ENCODE peak calls at places on chromosomes 1 and 21, in six cellular contexts. One of them, this sample, is unnamed. For H3K4me1, the result is how much of the 10 kb centered on the place peaks cover.

GRCh38 chr1:150881331-150882070 is 5.1 kb upstream of the ARNT start:
- DNase-seq in PC-9: peak
- DNase-seq in sigmoid colon: no peak
- DNase-seq in IMR-90: peak
- DNase-seq in heart right ventricle: no peak
- DNase-seq in pancreas: no peak
- DNase-seq in this sample: no peak

GRCh38 chr1:101122452-101123166 is 97.0 kb upstream of the DPH5 start:
- DNase-seq in pancreas: no peak
- DNase-seq in heart right ventricle: no peak
- DNase-seq in PC-9: no peak
- DNase-seq in sigmoid colon: no peak
- DNase-seq in IMR-90: no peak
- DNase-seq in this sample: no peak

GRCh38 chr1:186403632-186404031 is 28.0 kb downstream of the ODR4 start:
- DNase-seq in sigmoid colon: no peak
- DNase-seq in PC-9: no peak
- DNase-seq in pancreas: no peak
- DNase-seq in IMR-90: no peak
- DNase-seq in heart right ventricle: no peak
- DNase-seq in this sample: no peak

GRCh38 chr21:27693376-27693775 is 726.5 kb upstream of the ADAMTS5 start:
- DNase-seq in PC-9: no peak
- DNase-seq in sigmoid colon: no peak
- DNase-seq in pancreas: no peak
- DNase-seq in IMR-90: peak
- DNase-seq in heart right ventricle: no peak
- DNase-seq in this sample: no peak

GRCh38 chr1:21544095-21544494 is 34.9 kb downstream of the ALPL start:
- DNase-seq in pancreas: no peak
- DNase-seq in IMR-90: no peak
- DNase-seq in PC-9: no peak
- DNase-seq in sigmoid colon: no peak
- DNase-seq in heart right ventricle: no peak
- DNase-seq in this sample: no peak

GRCh38 chr21:29523646-29524045 is 224.9 kb downstream of the BACH1 start:
- DNase-seq in heart right ventricle: no peak
- DNase-seq in IMR-90: no peak
- DNase-seq in PC-9: no peak
- DNase-seq in sigmoid colon: no peak
- DNase-seq in pancreas: no peak
- DNase-seq in this sample: no peak

GRCh38 chr21:33434770-33435360 is 31.7 kb downstream of the IFNGR2 start:
- DNase-seq in PC-9: peak
- DNase-seq in pancreas: no peak
- DNase-seq in IMR-90: peak
- DNase-seq in sigmoid colon: no peak
- DNase-seq in heart right ventricle: no peak
- DNase-seq in this sample: no peak

GRCh38 chr1:223738465-223739365 is 26.4 kb downstream of the CAPN2 start:
- DNase-seq in sigmoid colon: no peak
- DNase-seq in pancreas: no peak
- DNase-seq in heart right ventricle: no peak
- DNase-seq in PC-9: peak
- DNase-seq in IMR-90: no peak
- DNase-seq in this sample: no peak

GRCh38 chr1:116131170-116131569 is 20.0 kb downstream of the MAB21L3 start:
- DNase-seq in PC-9: no peak
- DNase-seq in pancreas: no peak
- DNase-seq in sigmoid colon: no peak
- DNase-seq in IMR-90: no peak
- DNase-seq in heart right ventricle: no peak
- DNase-seq in this sample: no peak

GRCh38 chr1:34908369-34908768 is 21.1 kb downstream of the DLGAP3 start:
- DNase-seq in IMR-90: no peak
- DNase-seq in sigmoid colon: no peak
- DNase-seq in heart right ventricle: no peak
- DNase-seq in pancreas: no peak
- DNase-seq in PC-9: no peak
- DNase-seq in this sample: no peak

GRCh38 chr21:29638761-29639327 is 301.0 kb downstream of the GRIK1 start:
- DNase-seq in PC-9: no peak
- DNase-seq in heart right ventricle: no peak
- DNase-seq in IMR-90: no peak
- DNase-seq in sigmoid colon: no peak
- DNase-seq in pancreas: no peak
- DNase-seq in this sample: no peak

GRCh38 chr1:182556279-182556678 is 32.8 kb downstream of the RNASEL start:
- DNase-seq in heart right ventricle: no peak
- DNase-seq in PC-9: no peak
- DNase-seq in pancreas: no peak
- DNase-seq in sigmoid colon: no peak
- DNase-seq in IMR-90: no peak
- DNase-seq in this sample: no peak

GRCh38 chr1:95002657-95003432 is 69.9 kb downstream of the ALG14 start:
- DNase-seq in sigmoid colon: no peak
- DNase-seq in PC-9: no peak
- DNase-seq in IMR-90: peak
- DNase-seq in heart right ventricle: no peak
- DNase-seq in pancreas: no peak
- DNase-seq in this sample: peak

GRCh38 chr1:243979396-243979795 is 71.7 kb upstream of the ZBTB18 start:
- DNase-seq in sigmoid colon: no peak
- DNase-seq in heart right ventricle: no peak
- DNase-seq in IMR-90: no peak
- DNase-seq in PC-9: no peak
- DNase-seq in pancreas: peak
- DNase-seq in this sample: no peak

GRCh38 chr1:26541816-26542711 is 12.5 kb downstream of the RPS6KA1 start:
- DNase-seq in IMR-90: peak
- DNase-seq in heart right ventricle: peak
- DNase-seq in pancreas: no peak
- DNase-seq in sigmoid colon: peak
- DNase-seq in PC-9: no peak
- DNase-seq in this sample: peak

GRCh38 chr1:248786106-248786665 is 30.6 kb upstream of the LYPD8 start:
- DNase-seq in PC-9: no peak
- DNase-seq in sigmoid colon: no peak
- DNase-seq in IMR-90: no peak
- DNase-seq in pancreas: no peak
- DNase-seq in heart right ventricle: no peak
- DNase-seq in this sample: no peak

GRCh38 chr1:244970236-244970652 is 105.9 kb upstream of the HNRNPU start:
- DNase-seq in sigmoid colon: no peak
- DNase-seq in IMR-90: peak
- DNase-seq in PC-9: peak
- DNase-seq in pancreas: peak
- DNase-seq in heart right ventricle: peak
- DNase-seq in this sample: peak

GRCh38 chr1:61851849-61852692 is 109.8 kb downstream of the PATJ start:
- DNase-seq in pancreas: no peak
- DNase-seq in IMR-90: peak
- DNase-seq in sigmoid colon: no peak
- DNase-seq in heart right ventricle: no peak
- DNase-seq in PC-9: peak
- DNase-seq in this sample: peak

GRCh38 chr1:237910834-237911233 is 20.1 kb upstream of the ZP4 start:
- DNase-seq in sigmoid colon: no peak
- DNase-seq in IMR-90: no peak
- DNase-seq in PC-9: no peak
- DNase-seq in heart right ventricle: no peak
- DNase-seq in pancreas: no peak
- DNase-seq in this sample: no peak

GRCh38 chr1:232890340-232890953 is 60.0 kb upstream of the NTPCR start:
- DNase-seq in pancreas: no peak
- DNase-seq in IMR-90: no peak
- DNase-seq in sigmoid colon: no peak
- DNase-seq in heart right ventricle: no peak
- DNase-seq in PC-9: no peak
- DNase-seq in this sample: no peak

GRCh38 chr1:205344010-205344808 is 12.5 kb downstream of the KLHDC8A start:
- DNase-seq in PC-9: no peak
- DNase-seq in pancreas: peak
- DNase-seq in IMR-90: no peak
- DNase-seq in heart right ventricle: no peak
- DNase-seq in sigmoid colon: no peak
- DNase-seq in this sample: peak

GRCh38 chr1:228094432-228095016 is 8.6 kb downstream of the C1orf35 start:
- DNase-seq in IMR-90: no peak
- DNase-seq in sigmoid colon: peak
- DNase-seq in pancreas: no peak
- DNase-seq in heart right ventricle: no peak
- DNase-seq in PC-9: no peak
- DNase-seq in this sample: no peak

GRCh38 chr1:201016211-201016651 is 7.3 kb downstream of the KIF21B start:
- DNase-seq in PC-9: peak
- DNase-seq in IMR-90: peak
- DNase-seq in pancreas: no peak
- DNase-seq in heart right ventricle: peak
- DNase-seq in sigmoid colon: no peak
- DNase-seq in this sample: peak

GRCh38 chr1:26913754-26914619 is at the start of gene NR0B2:
- DNase-seq in PC-9: peak
- DNase-seq in sigmoid colon: no peak
- DNase-seq in pancreas: peak
- DNase-seq in IMR-90: no peak
- DNase-seq in heart right ventricle: peak
- DNase-seq in this sample: no peak

GRCh38 chr21:41624674-41625310 is 116.8 kb upstream of the TMPRSS2 start:
- DNase-seq in pancreas: no peak
- DNase-seq in sigmoid colon: no peak
- DNase-seq in heart right ventricle: no peak
- DNase-seq in IMR-90: no peak
- DNase-seq in PC-9: no peak
- DNase-seq in this sample: no peak

GRCh38 chr1:199741586-199741985 is 285.9 kb upstream of the NR5A2 start:
- DNase-seq in IMR-90: no peak
- DNase-seq in heart right ventricle: no peak
- DNase-seq in sigmoid colon: no peak
- DNase-seq in pancreas: no peak
- DNase-seq in PC-9: no peak
- DNase-seq in this sample: no peak

GRCh38 chr1:47227370-47228232 is 4.4 kb downstream of the TAL1 start:
- DNase-seq in PC-9: no peak
- DNase-seq in heart right ventricle: no peak
- DNase-seq in pancreas: no peak
- DNase-seq in sigmoid colon: no peak
- DNase-seq in IMR-90: no peak
- DNase-seq in this sample: no peak

GRCh38 chr21:44530221-44530902 is 9.6 kb downstream of the KRTAP10-1 start:
- DNase-seq in sigmoid colon: peak
- DNase-seq in pancreas: no peak
- DNase-seq in heart right ventricle: no peak
- DNase-seq in IMR-90: no peak
- DNase-seq in PC-9: no peak
- DNase-seq in this sample: no peak

GRCh38 chr1:114131526-114132220 is 22.0 kb downstream of the SYT6 start:
- DNase-seq in IMR-90: peak
- DNase-seq in sigmoid colon: peak
- DNase-seq in heart right ventricle: no peak
- DNase-seq in pancreas: no peak
- DNase-seq in PC-9: no peak
- DNase-seq in this sample: no peak

GRCh38 chr1:40316595-40317393 is at the start of gene COL9A2:
- DNase-seq in heart right ventricle: peak
- DNase-seq in pancreas: peak
- DNase-seq in PC-9: no peak
- DNase-seq in sigmoid colon: no peak
- DNase-seq in IMR-90: no peak
- DNase-seq in this sample: peak

GRCh38 chr1:209513226-209513625 is 70.3 kb upstream of the CAMK1G start:
- DNase-seq in pancreas: no peak
- DNase-seq in IMR-90: peak
- DNase-seq in heart right ventricle: no peak
- DNase-seq in PC-9: peak
- DNase-seq in sigmoid colon: no peak
- DNase-seq in this sample: peak

GRCh38 chr1:12185556-12186276 is 18.9 kb downstream of the TNFRSF1B start:
- DNase-seq in pancreas: no peak
- DNase-seq in heart right ventricle: no peak
- DNase-seq in sigmoid colon: no peak
- DNase-seq in PC-9: no peak
- DNase-seq in IMR-90: no peak
- DNase-seq in this sample: no peak
- H3K4me1 ChIP-seq in pancreas: under half
- H3K4me1 ChIP-seq in heart right ventricle: half or more
- H3K4me1 ChIP-seq in sigmoid colon: half or more
- H3K4me1 ChIP-seq in PC-9: under half
- H3K4me1 ChIP-seq in IMR-90: under half
- H3K4me1 ChIP-seq in this sample: under half

GRCh38 chr1:92065042-92065441 is 10.2 kb downstream of the SETSIP start:
- DNase-seq in heart right ventricle: no peak
- DNase-seq in pancreas: no peak
- DNase-seq in sigmoid colon: no peak
- DNase-seq in IMR-90: no peak
- DNase-seq in PC-9: no peak
- DNase-seq in this sample: no peak
- TF ChIP-seq CTCF in heart right ventricle: no peak
- TF ChIP-seq CTCF in pancreas: no peak
- TF ChIP-seq CTCF in sigmoid colon: no peak
- TF ChIP-seq CTCF in IMR-90: no peak
- TF ChIP-seq CTCF in PC-9: no peak
- TF ChIP-seq CTCF in this sample: peak

GRCh38 chr1:117650840-117651568 is 45.2 kb downstream of the TENT5C start:
- DNase-seq in heart right ventricle: no peak
- DNase-seq in IMR-90: no peak
- DNase-seq in PC-9: no peak
- DNase-seq in sigmoid colon: no peak
- DNase-seq in pancreas: no peak
- DNase-seq in this sample: no peak
- H3K4me1 ChIP-seq in heart right ventricle: under half
- H3K4me1 ChIP-seq in IMR-90: under half
- H3K4me1 ChIP-seq in PC-9: under half
- H3K4me1 ChIP-seq in sigmoid colon: under half
- H3K4me1 ChIP-seq in pancreas: under half
- H3K4me1 ChIP-seq in this sample: under half

DNA sequence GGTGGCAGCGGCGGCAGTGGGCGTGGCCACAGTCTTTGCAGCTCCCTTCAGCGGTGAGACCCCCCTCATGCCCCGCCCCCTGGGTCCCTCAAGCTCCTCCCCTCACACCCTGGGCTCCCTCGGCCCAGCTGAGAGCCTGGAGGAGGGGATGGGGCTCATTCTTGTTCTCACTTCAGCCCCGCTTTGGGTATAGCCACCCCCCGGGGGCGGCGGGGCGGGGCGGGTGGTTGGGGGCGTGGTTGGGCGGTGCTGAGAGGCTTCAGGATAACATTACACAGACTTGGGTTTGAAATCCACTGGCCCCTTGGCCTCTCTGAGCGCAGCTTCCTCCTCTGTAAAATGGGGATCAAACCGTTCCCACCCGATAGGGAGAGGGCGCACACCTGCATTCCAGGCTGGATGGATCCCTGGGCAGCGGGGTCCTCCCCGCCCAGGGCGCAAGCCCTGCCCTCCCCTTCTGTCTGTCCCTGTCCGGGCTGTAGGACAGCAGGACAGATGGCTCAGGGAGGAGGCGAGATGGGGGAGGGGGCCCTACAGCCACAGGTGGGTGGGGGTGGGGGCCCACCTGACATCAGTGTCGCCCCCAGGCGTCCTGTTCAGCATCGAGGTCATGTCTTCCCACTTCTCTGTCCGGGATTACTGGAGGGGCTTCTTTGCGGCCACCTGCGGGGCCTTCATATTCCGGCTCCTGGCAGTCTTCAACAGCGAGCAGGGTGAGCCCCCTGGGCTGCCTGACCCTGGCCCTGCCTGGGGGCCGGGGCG is 5.1 kb downstream of the CLCNKA start:
- DNase-seq in pancreas: no peak
- DNase-seq in PC-9: no peak
- DNase-seq in heart right ventricle: no peak
- DNase-seq in IMR-90: no peak
- DNase-seq in sigmoid colon: no peak
- DNase-seq in this sample: peak
- TF ChIP-seq CTCF in pancreas: no peak
- TF ChIP-seq CTCF in PC-9: no peak
- TF ChIP-seq CTCF in heart right ventricle: no peak
- TF ChIP-seq CTCF in IMR-90: no peak
- TF ChIP-seq CTCF in sigmoid colon: no peak
- TF ChIP-seq CTCF in this sample: no peak

This sample was measured in A673.